ENCODE peak calls at places on chromosomes 3 and 15, in seven cellular contexts. R is AG04450; B is CD8-positive, alpha-beta memory T cell; G is CD8-positive, alpha-beta T cell; W is HL-60; F is RWPE1; L is caudate nucleus. K is an unnamed sample.

GRCh38 chr3:101172516-101172915 is 147.9 kb downstream of the IMPG2 start:
- DNase-seq in F (no peak), W (no peak), R (no peak), L (no peak), G (no peak), B (no peak), K (no peak)

GRCh38 chr3:13391308-13391707 is 28.8 kb downstream of the NUP210 start:
- DNase-seq in B (no peak), F (no peak), G (peak), R (no peak), W (no peak), L (no peak), K (no peak)

GRCh38 chr3:19946291-19946831 is 536 bp upstream of the RAB5A start:
- DNase-seq in L (no peak), R (no peak), W (no peak), G (no peak), B (no peak), F (no peak), K (peak)

GRCh38 chr3:103137830-103138229 is 703.0 kb downstream of the ZPLD1 start:
- DNase-seq in L (no peak), R (no peak), W (no peak), F (no peak), G (no peak), B (no peak), K (no peak)

GRCh38 chr3:41000471-41000870 is 198.8 kb upstream of the CTNNB1 start:
- DNase-seq in R (no peak), L (no peak), B (no peak), W (no peak), F (no peak), G (no peak), K (no peak)

GRCh38 chr3:58323795-58324674 is 8.7 kb upstream of the PXK start:
- DNase-seq in G (no peak), L (no peak), W (no peak), R (no peak), F (no peak), B (no peak), K (no peak)

GRCh38 chr15:62075595-62076279 is 9.0 kb downstream of the C2CD4A start:
- DNase-seq in W (no peak), R (no peak), L (no peak), G (no peak), B (no peak), F (peak), K (no peak)

GRCh38 chr3:138348950-138349739 is 766 bp downstream of the MRAS start:
- DNase-seq in G (no peak), F (no peak), W (no peak), L (peak), B (no peak), R (no peak), K (no peak)

GRCh38 chr3:21894459-21895083 is 143.6 kb upstream of the ZNF385D start:
- DNase-seq in R (no peak), G (no peak), L (no peak), W (no peak), B (no peak), F (peak), K (no peak)

GRCh38 chr3:59730608-59731007 is 680.8 kb upstream of the CFAP20DC start:
- DNase-seq in R (no peak), L (no peak), G (no peak), B (no peak), F (no peak), W (no peak), K (no peak)

GRCh38 chr15:92383528-92384326 is 10.0 kb upstream of the ST8SIA2 start:
- DNase-seq in R (no peak), F (no peak), L (no peak), G (no peak), W (no peak), B (no peak), K (no peak)

GRCh38 chr15:69996842-69997478 is 100.8 kb downstream of the TLE3 start:
- DNase-seq in G (no peak), R (no peak), L (no peak), F (no peak), W (no peak), B (no peak), K (no peak)

GRCh38 chr15:89912674-89913396 is at the start of gene ARPIN:
- DNase-seq in G (no peak), L (peak), R (no peak), F (peak), B (no peak), W (no peak), K (no peak)

GRCh38 chr15:38535451-38536200 is 29.0 kb downstream of the RASGRP1 start:
- DNase-seq in F (no peak), B (no peak), W (no peak), R (no peak), G (no peak), L (no peak), K (no peak)

DNA sequence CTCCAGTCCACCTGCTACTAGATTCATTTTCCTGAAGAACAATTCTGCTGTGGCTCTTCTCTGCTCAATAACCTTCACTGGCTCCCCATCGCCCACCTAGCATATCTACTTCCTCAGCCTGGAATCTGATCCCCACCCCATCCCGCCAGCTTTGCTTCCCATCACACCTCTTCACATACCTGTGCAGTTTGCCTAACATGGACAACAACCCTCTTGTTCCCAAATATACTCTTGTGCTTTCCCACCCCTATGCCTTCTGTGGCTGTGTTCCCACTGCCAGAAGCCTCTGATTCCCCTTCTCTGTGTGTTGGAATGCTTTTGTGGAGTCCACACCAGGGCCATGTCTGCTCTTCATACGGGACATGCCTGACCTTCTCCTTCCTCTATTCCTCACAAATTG is 29.5 kb downstream of the CMTM7 start:
- DNase-seq in F (no peak), G (no peak), B (no peak), W (no peak), R (no peak), L (no peak), K (no peak)
- H3K27ac ChIP-seq in F (peak), G (no peak), B (no peak), W (peak), R (no peak), L (no peak), K (no peak)

GRCh38 chr3:111584724-111585123 is 10.4 kb downstream of the ZBED2 start:
- DNase-seq in W (no peak), R (no peak), L (no peak), F (no peak), B (no peak), G (no peak), K (no peak)

GRCh38 chr3:111582114-111582461 is 13.1 kb downstream of the ZBED2 start:
- DNase-seq in W (no peak), B (no peak), F (peak), L (no peak), R (peak), G (no peak), K (no peak)

GRCh38 chr3:111578867-111579266 is 16.3 kb downstream of the ZBED2 start:
- DNase-seq in L (no peak), R (no peak), G (no peak), F (no peak), B (no peak), W (no peak), K (no peak)

GRCh38 chr3:111579495-111579894 is 15.7 kb downstream of the ZBED2 start:
- DNase-seq in W (no peak), R (no peak), B (no peak), F (no peak), G (no peak), L (no peak), K (no peak)

GRCh38 chr3:111581403-111582113 is 13.6 kb downstream of the ZBED2 start:
- DNase-seq in W (no peak), R (no peak), F (no peak), B (no peak), L (no peak), G (no peak), K (no peak)
- H3K27ac ChIP-seq in W (no peak), R (no peak), F (no peak), B (no peak), L (no peak), G (no peak), K (no peak)

DNA sequence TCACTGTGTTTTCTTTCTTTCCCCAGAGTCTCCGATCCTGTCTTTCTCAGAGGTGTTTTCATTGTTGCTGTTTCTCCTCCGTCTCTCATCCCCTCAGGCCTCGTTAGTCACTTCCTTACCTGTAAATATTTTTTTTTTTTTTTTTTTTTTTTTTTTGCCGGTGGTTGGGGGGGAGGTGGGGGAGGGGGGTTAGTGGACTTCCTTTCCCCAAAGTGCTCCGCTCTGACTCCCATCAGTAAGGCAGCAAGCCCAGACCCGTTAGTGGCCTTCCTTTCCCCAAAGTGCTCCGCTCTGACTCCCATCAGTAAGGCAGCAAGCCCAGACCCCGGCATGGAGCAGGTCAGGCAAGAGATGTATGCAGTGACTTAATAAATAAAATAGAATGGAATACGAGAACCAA is 97.1 kb upstream of the TNFAIP8L3 start:
- DNase-seq in L (no peak), W (no peak), B (no peak), R (no peak), G (no peak), F (peak), K (no peak)
- H3K27ac ChIP-seq in L (no peak), W (no peak), B (no peak), R (no peak), G (no peak), F (no peak), K (peak)

DNA sequence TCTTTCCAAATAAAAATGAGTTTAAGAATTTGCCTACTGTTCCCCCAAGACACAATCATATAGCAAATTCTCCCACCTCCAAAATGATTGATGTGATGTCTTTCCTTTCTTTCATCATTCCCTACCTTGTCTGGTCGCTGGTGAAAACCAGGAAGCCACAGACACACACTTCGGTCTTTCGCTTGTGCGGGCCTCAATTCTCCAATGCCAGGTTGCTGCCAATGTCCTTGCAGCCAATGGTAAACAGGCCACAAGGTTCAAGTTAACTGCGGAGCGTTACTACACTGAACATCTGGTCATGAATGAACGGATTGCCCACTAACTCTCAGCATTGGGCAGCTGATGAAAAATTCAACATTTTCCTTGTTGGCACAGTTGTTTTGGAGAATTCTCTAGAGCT is 192.2 kb downstream of the FOXP1 start:
- DNase-seq in G (no peak), R (no peak), F (no peak), B (no peak), W (no peak), L (no peak), K (no peak)
- H3K27ac ChIP-seq in G (peak), R (no peak), F (no peak), B (no peak), W (peak), L (no peak), K (no peak)

K was measured in substantia nigra.